ENCODE peak calls at places on chromosomes 1 and 21, in eight cellular contexts. X is nephron progenitor cell, H is PC-3, S is BE2C, M is astrocyte of the spinal cord, O is Calu3, F is HFFc6, D is fibroblast of villous mesenchyme. W is an unnamed sample.
A peak's percentile ranks its signal among the peaks of the same experiment; 100 is the strongest.

GRCh38 chr1:7300893-7301292 is 470.2 kb upstream of the VAMP3 start:
- DNase-seq in X (no peak), H (peak; percentile 66), S (no peak), M (peak; percentile 96), O (peak; percentile 44), F (peak; percentile 94), D (peak; percentile 87), W (no peak)

GRCh38 chr21:21213297-21213696 is 215.1 kb downstream of the NCAM2 start:
- DNase-seq in X (no peak), H (no peak), S (no peak), M (no peak), O (no peak), F (no peak), D (no peak), W (no peak)

GRCh38 chr21:40829791-40830190 is 17.2 kb downstream of the DSCAM start:
- DNase-seq in X (no peak), H (no peak), S (no peak), M (no peak), O (no peak), F (no peak), D (no peak), W (no peak)

GRCh38 chr21:34925597-34925996 is 123.5 kb downstream of the RUNX1 start:
- DNase-seq in X (no peak), H (no peak), S (no peak), M (no peak), O (no peak), F (no peak), D (no peak), W (no peak)

GRCh38 chr1:95084317-95085176 is 11.8 kb upstream of the ALG14 start:
- DNase-seq in X (peak; percentile 13), H (peak; percentile 77), S (peak; percentile 8), M (peak; percentile 22), O (peak; percentile 22), F (peak; percentile 43), D (peak; percentile 35), W (no peak)

GRCh38 chr1:12475947-12476346 is 142.1 kb downstream of the DHRS3 start:
- DNase-seq in X (no peak), H (peak; percentile 73), S (no peak), M (peak; percentile 81), O (no peak), F (no peak), D (peak; percentile 40), W (no peak)

GRCh38 chr1:234886081-234886874 is 242.4 kb downstream of the TOMM20 start:
- DNase-seq in X (no peak), H (no peak), S (no peak), M (no peak), O (no peak), F (no peak), D (peak; percentile 76), W (no peak)

GRCh38 chr1:63835075-63835633 is 61.3 kb downstream of the ROR1 start:
- DNase-seq in X (no peak), H (peak; percentile 85), S (peak; percentile 30), M (no peak), O (no peak), F (no peak), D (no peak), W (no peak)

GRCh38 chr1:206460846-206461426 is 9.3 kb upstream of the IKBKE start:
- DNase-seq in X (no peak), H (no peak), S (no peak), M (no peak), O (no peak), F (no peak), D (no peak), W (no peak)

GRCh38 chr1:234559152-234559916 is 50.6 kb downstream of the IRF2BP2 start:
- DNase-seq in X (no peak), H (no peak), S (no peak), M (no peak), O (no peak), F (no peak), D (no peak), W (no peak)

GRCh38 chr1:151511636-151512215 is 539 bp downstream of the CGN start:
- DNase-seq in X (peak; percentile 67), H (peak; percentile 62), S (peak; percentile 78), M (no peak), O (peak; percentile 62), F (no peak), D (no peak), W (peak; percentile 37)

GRCh38 chr1:164693564-164694359 is 134.8 kb downstream of the PBX1 start:
- DNase-seq in X (no peak), H (no peak), S (no peak), M (no peak), O (no peak), F (no peak), D (no peak), W (no peak)

GRCh38 chr21:34968414-34969333 is 80.4 kb downstream of the RUNX1 start:
- DNase-seq in X (no peak), H (no peak), S (no peak), M (no peak), O (no peak), F (no peak), D (no peak), W (no peak)

GRCh38 chr1:206831605-206832004 is 33.8 kb upstream of the IL20 start:
- DNase-seq in X (no peak), H (no peak), S (no peak), M (no peak), O (no peak), F (no peak), D (no peak), W (no peak)

GRCh38 chr1:12433323-12434053 is 184.5 kb downstream of the DHRS3 start:
- DNase-seq in X (peak; percentile 38), H (peak; percentile 3), S (peak; percentile 16), M (peak; percentile 91), O (peak; percentile 65), F (no peak), D (peak; percentile 77), W (peak; percentile 10)

GRCh38 chr1:205916541-205916940 is 26.7 kb downstream of the SLC26A9 start:
- DNase-seq in X (no peak), H (no peak), S (no peak), M (peak; percentile 27), O (no peak), F (peak; percentile 20), D (no peak), W (no peak)

GRCh38 chr1:236773919-236774318 is 21.2 kb upstream of the MTR start:
- DNase-seq in X (no peak), H (no peak), S (no peak), M (no peak), O (no peak), F (no peak), D (no peak), W (no peak)

GRCh38 chr1:26544156-26544555 is 14.6 kb downstream of the RPS6KA1 start:
- DNase-seq in X (no peak), H (no peak), S (no peak), M (no peak), O (no peak), F (no peak), D (no peak), W (no peak)

GRCh38 chr1:205570173-205570501 is 61.7 kb downstream of the ELK4 start:
- DNase-seq in X (no peak), H (no peak), S (no peak), M (no peak), O (no peak), F (no peak), D (no peak), W (no peak)

DNA sequence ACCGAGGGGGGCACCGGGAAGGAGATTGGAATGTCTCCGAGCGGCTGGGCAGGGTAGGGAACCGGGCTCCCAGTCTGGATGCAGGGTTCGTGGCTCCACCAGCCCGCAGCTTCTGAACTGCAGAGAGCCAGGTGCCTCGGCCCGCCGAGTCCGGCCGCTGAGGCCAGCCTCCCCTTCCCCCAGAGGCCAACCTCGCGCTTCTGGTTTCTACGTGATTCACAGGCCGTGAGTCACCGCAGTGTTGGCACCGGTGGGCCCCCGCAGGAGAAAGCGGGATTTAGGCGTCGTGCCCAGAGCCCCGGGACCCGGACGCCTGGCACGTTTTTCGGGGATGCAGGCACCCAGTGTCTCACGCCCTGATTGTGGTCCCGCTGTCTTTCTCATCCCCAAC is 458 bp downstream of the CRABP2 start:
- DNase-seq in X (peak; percentile 50), H (peak; percentile 93), S (peak; percentile 58), M (peak; percentile 71), O (peak; percentile 85), F (peak; percentile 68), D (peak; percentile 65), W (no peak)
- TF ChIP-seq CTCF in X (no peak), H (no peak), S (no peak), M (no peak), O (no peak), F (no peak), D (no peak), W (no peak)

DNA sequence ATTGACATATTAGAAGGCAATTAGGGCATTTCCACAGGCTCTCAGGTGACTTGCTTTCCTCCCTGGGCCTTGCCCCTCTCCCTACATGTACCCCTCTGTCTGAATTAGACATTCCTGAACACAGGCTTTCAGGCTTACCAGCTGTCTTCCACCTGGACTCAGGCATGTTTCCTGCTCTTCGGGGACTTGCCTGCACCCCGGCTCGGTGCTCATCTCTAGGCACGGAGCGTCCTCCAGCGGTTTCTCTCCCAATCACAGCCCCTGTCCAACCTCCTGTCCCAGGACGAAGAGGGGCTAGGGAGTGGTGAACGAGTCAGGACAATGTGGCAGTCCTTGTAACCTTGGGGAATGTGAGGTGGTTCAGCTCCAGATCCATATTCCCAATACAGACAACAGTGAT is 4.2 kb downstream of the PROK1 start:
- DNase-seq in X (no peak), H (no peak), S (no peak), M (no peak), O (no peak), F (no peak), D (no peak), W (no peak)
- TF ChIP-seq CTCF in X (no peak), H (no peak), S (no peak), M (peak; percentile 8), O (no peak), F (no peak), D (peak; percentile 30), W (no peak)

GRCh38 chr1:197399691-197400521 is 131.9 kb downstream of the CRB1 start:
- DNase-seq in X (peak; percentile 10), H (peak; percentile 71), S (peak; percentile 50), M (peak; percentile 34), O (peak; percentile 52), F (peak; percentile 59), D (peak; percentile 51), W (no peak)
- TF ChIP-seq CTCF in X (peak; percentile 63), H (peak; percentile 63), S (peak; percentile 85), M (peak; percentile 66), O (peak; percentile 60), F (peak; percentile 83), D (peak; percentile 60), W (peak; percentile 54)

DNA sequence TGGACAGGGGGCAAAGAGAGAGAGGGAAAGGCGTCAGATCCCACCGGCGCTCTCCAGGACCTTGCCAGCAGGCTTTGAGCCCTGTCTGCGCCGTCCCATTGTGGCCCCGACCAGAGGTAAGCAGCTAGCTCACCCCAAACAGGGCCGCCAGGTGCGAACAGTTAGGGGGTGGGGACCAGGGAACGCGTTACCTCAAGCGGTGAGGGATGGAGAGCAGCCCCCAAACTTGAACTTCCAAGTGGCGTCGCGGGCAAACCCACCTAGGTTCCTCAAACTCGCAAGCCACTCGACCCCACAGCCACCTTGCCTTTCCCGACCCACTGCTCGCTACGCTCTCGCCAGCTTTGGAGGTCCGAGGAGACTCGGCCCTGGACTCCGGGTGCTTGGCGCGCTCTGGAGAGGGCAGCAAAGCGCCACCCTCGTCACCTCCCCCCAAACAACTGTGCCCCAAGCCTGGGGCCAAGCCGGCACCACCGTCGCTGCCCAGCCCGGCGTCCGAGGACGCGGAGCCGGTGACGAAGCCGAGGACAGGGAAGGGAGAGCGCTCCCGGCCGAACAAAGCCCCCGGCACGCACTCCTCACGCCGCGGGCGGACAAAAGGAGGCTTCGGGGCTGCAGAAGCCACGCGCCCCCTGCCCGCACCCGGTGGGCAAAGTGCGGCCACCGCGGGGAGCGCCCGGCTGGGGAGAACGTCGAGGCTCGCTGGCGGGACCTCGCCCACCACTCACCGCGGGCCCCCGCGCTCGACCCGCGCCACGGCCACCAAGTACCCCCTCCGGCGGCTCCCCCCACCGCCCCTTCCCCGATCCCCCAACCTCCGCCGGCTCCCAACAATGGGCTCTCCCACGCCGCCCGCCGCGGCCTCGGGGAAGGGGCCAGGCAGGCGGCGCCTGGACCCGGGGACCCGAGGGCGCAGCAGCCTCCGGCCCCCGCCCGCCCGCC is 984 bp downstream of the SSBP3 start:
- DNase-seq in X (peak; percentile 37), H (peak; percentile 18), S (peak; percentile 20), M (no peak), O (peak; percentile 41), F (no peak), D (no peak), W (no peak)
- TF ChIP-seq CTCF in X (no peak), H (peak; percentile 17), S (no peak), M (peak; percentile 12), O (no peak), F (no peak), D (no peak), W (no peak)

W was measured in progenitor cell of endocrine pancreas.